ENCODE peak calls at places on chromosomes 2 and 18, in five cellular contexts. A, E, R, T and Y are unnamed samples.

GRCh38 chr2:111662771-111663470 is 221.1 kb downstream of the ANAPC1 start:
- DNase-seq in E (no peak), T (no peak), R (no peak), A (no peak), Y (no peak)

GRCh38 chr18:45166341-45167108 is 448.8 kb upstream of the SLC14A2 start:
- DNase-seq in E (no peak), T (no peak), A (no peak), R (no peak), Y (no peak)

GRCh38 chr2:238950551-238950950 is 102.7 kb downstream of the TWIST2 start:
- DNase-seq in A (no peak), T (no peak), R (no peak), E (no peak), Y (no peak)

GRCh38 chr2:114089636-114090325 is 199.9 kb downstream of the ACTR3 start:
- DNase-seq in A (no peak), E (no peak), T (no peak), R (no peak), Y (no peak)

GRCh38 chr2:121335294-121336290 is 50.6 kb upstream of the TFCP2L1 start:
- DNase-seq in A (no peak), T (no peak), E (no peak), R (no peak), Y (no peak)

GRCh38 chr2:200089756-200090109 is 134.4 kb downstream of the MAIP1 start:
- DNase-seq in E (no peak), A (no peak), T (no peak), R (no peak), Y (no peak)

GRCh38 chr2:130846686-130847375 is 10.1 kb downstream of the ARHGEF4 start:
- DNase-seq in T (no peak), E (no peak), A (no peak), R (no peak), Y (no peak)

GRCh38 chr2:16508061-16508851 is 157.4 kb downstream of the CYRIA start:
- DNase-seq in R (peak), E (peak), A (peak), T (no peak), Y (no peak)

GRCh38 chr2:237441605-237442004 is 27.6 kb upstream of the COL6A3 start:
- DNase-seq in T (no peak), A (no peak), E (no peak), R (no peak), Y (no peak)

GRCh38 chr2:20074001-20074648 is 22.7 kb upstream of the LAPTM4A start:
- DNase-seq in R (no peak), E (no peak), A (no peak), T (no peak), Y (no peak)

GRCh38 chr2:42494434-42495233 is 852 bp upstream of the KCNG3 start:
- DNase-seq in T (peak), E (peak), A (peak), R (peak), Y (peak)

GRCh38 chr18:50602466-50602865 is 42.6 kb downstream of the MAPK4 start:
- DNase-seq in T (no peak), E (no peak), R (no peak), A (no peak), Y (no peak)

GRCh38 chr2:97738236-97739019 is 25.1 kb downstream of the ZAP70 start:
- DNase-seq in A (no peak), T (no peak), E (no peak), R (no peak), Y (no peak)

GRCh38 chr18:36411745-36412168 is 114.2 kb downstream of the FHOD3 start:
- DNase-seq in T (no peak), R (no peak), A (peak), E (peak), Y (peak)

GRCh38 chr2:130337735-130338325 is 4.9 kb upstream of the IMP4 start:
- DNase-seq in R (no peak), E (no peak), T (no peak), A (no peak), Y (no peak)

GRCh38 chr2:218186355-218186766 is 19.6 kb upstream of the CXCR1 start:
- DNase-seq in T (peak), A (peak), R (peak), E (peak), Y (peak)

GRCh38 chr18:79047556-79048244 is 21.5 kb upstream of the ATP9B start:
- DNase-seq in R (no peak), A (no peak), T (no peak), E (no peak), Y (no peak)

GRCh38 chr2:175036582-175037018 is 31.4 kb upstream of the CHN1 start:
- DNase-seq in A (peak), E (peak), T (no peak), R (no peak), Y (peak)

GRCh38 chr2:10911291-10912075 is at the start of gene KCNF1:
- DNase-seq in A (no peak), T (no peak), R (no peak), E (peak), Y (no peak)

GRCh38 chr2:172813314-172813888 is 77.8 kb downstream of the RAPGEF4 start:
- DNase-seq in E (no peak), T (no peak), A (no peak), R (no peak), Y (no peak)

DNA sequence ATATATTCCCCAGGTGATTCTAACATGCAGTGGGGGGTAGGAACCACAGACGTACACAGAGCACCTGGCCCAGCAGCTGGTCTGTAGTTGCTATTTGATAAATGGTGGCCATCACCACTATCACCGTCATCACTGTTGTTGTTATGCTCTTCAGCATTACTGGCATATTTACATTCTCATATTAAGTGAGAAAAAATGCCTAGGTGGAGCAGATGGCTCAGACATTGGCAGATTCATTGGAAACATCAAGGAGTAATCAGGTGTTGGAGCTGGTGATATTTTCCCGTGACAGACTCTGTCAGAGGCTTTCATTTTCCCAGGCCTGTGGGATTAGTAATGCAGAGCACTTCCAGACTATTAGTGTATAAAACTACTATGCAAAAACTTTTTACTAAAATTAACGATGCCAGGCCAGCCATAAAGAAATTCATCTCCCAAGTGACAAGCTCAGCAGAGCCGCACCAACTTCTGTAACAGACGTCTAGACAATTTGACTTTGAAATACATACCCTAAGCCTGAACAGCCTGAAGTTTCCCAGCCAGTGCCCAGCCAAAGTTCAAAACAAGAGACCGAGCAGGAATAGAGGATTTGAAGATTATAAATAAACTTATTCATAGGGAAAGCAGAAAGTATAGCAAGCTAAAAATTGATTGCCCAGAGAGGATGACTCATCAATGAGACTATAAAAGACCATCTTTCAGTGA is 247.5 kb upstream of the CHAC2 start:
- DNase-seq in R (no peak), E (no peak), A (no peak), T (no peak), Y (no peak)
- TF ChIP-seq SP1 in R (no peak), E (no peak), A (no peak), T (no peak), Y (no peak)

GRCh38 chr18:23746851-23747250 is 57.6 kb downstream of the LAMA3 start:
- DNase-seq in R (no peak), T (no peak), E (no peak), A (no peak), Y (no peak)

GRCh38 chr18:23740105-23740830 is 51.0 kb downstream of the LAMA3 start:
- DNase-seq in E (no peak), T (no peak), R (no peak), A (no peak), Y (no peak)

GRCh38 chr18:23738575-23738974 is 49.3 kb downstream of the LAMA3 start:
- DNase-seq in R (no peak), A (no peak), E (no peak), T (no peak), Y (no peak)

GRCh38 chr18:23745366-23745765 is 56.1 kb downstream of the LAMA3 start:
- DNase-seq in T (no peak), R (no peak), E (no peak), A (no peak), Y (no peak)

GRCh38 chr18:23743733-23744333 is 54.6 kb downstream of the LAMA3 start:
- DNase-seq in R (no peak), E (no peak), A (no peak), T (no peak), Y (no peak)
- TF ChIP-seq YY1 in R (no peak), E (no peak), A (no peak), T (no peak), Y (no peak)

GRCh38 chr2:47666332-47666731 is 116.6 kb upstream of the MSH6 start:
- DNase-seq in T (no peak), A (no peak), E (no peak), R (no peak), Y (no peak)
- TF ChIP-seq SP1 in T (no peak), A (no peak), E (no peak), R (no peak), Y (no peak)

GRCh38 chr2:184646177-184646576 is 47.8 kb downstream of the ZNF804A start:
- DNase-seq in A (no peak), E (no peak), T (no peak), R (no peak), Y (no peak)
- TF ChIP-seq YY1 in A (no peak), E (no peak), T (no peak), R (no peak), Y (no peak)

GRCh38 chr18:35038881-35039491 is 2.2 kb upstream of the MAPRE2 start:
- DNase-seq in E (no peak), A (no peak), T (no peak), R (no peak), Y (no peak)
- TF ChIP-seq SP1 in E (no peak), A (no peak), T (no peak), R (no peak), Y (no peak)

GRCh38 chr18:13112982-13113381 is 105.6 kb upstream of the LDLRAD4 start:
- DNase-seq in R (peak), A (peak), E (peak), T (no peak), Y (peak)
- TF ChIP-seq YY1 in R (no peak), A (no peak), E (no peak), T (no peak), Y (no peak)